ENCODE peak calls at places on chromosomes 3 and 15, in eight cellular contexts. H is transverse colon, V is A549, Z is cardiac muscle cell, D is astrocyte, L is left ventricle myocardium inferior, F is upper lobe of left lung, Y is heart left ventricle. N is an unnamed sample. For H3K4me1, the result is how much of the 10 kb centered on the place peaks cover.

GRCh38 chr15:66288796-66289195 is 4.6 kb upstream of the DIS3L start:
- DNase-seq in D (no peak), Y (no peak), L (no peak), V (no peak), Z (no peak), F (no peak), H (no peak), N (no peak)

GRCh38 chr15:81939604-81940440 is 106.0 kb downstream of the MEX3B start:
- DNase-seq in D (peak), Z (peak), Y (no peak), V (peak), L (no peak), F (no peak), H (no peak), N (peak)

GRCh38 chr3:109375975-109376374 is 38.6 kb upstream of the DPPA4 start:
- DNase-seq in L (no peak), F (no peak), V (no peak), D (no peak), H (no peak), Z (no peak), Y (no peak), N (no peak)

GRCh38 chr15:48121849-48122248 is 1.1 kb downstream of the SLC24A5 start:
- DNase-seq in H (no peak), Y (no peak), Z (no peak), F (no peak), L (no peak), V (no peak), D (no peak), N (no peak)

GRCh38 chr3:159634414-159634813 is 354.2 kb upstream of the IL12A start:
- DNase-seq in Z (no peak), H (no peak), F (no peak), L (no peak), Y (no peak), D (peak), V (peak), N (no peak)

GRCh38 chr3:41286305-41286704 is 87.0 kb downstream of the CTNNB1 start:
- DNase-seq in Z (no peak), Y (no peak), F (no peak), V (no peak), H (no peak), L (no peak), D (no peak), N (no peak)

GRCh38 chr3:84074767-84075166 is 884.0 kb upstream of the CADM2 start:
- DNase-seq in F (no peak), L (no peak), D (peak), H (no peak), Z (no peak), Y (no peak), V (no peak), N (no peak)

GRCh38 chr3:159762238-159762637 is 226.4 kb upstream of the IL12A start:
- DNase-seq in H (no peak), Y (no peak), L (no peak), F (no peak), V (peak), Z (no peak), D (peak), N (no peak)

GRCh38 chr3:98778852-98779379 is 15.8 kb downstream of the ST3GAL6 start:
- DNase-seq in L (no peak), D (peak), H (no peak), Y (no peak), Z (peak), F (no peak), V (no peak), N (no peak)

GRCh38 chr15:92663250-92663951 is 7.8 kb upstream of the FAM174B start:
- DNase-seq in F (no peak), H (no peak), V (no peak), L (no peak), Y (no peak), Z (no peak), D (no peak), N (peak)

GRCh38 chr3:184240384-184241140 is 8.2 kb downstream of the ALG3 start:
- DNase-seq in L (no peak), H (no peak), D (no peak), Z (peak), V (no peak), Y (no peak), F (no peak), N (peak)

GRCh38 chr3:134608023-134608758 is 42.6 kb downstream of the KY start:
- DNase-seq in Z (no peak), F (no peak), Y (no peak), L (no peak), D (no peak), H (no peak), V (no peak), N (no peak)

GRCh38 chr3:56801151-56801596 is 575 bp downstream of the ARHGEF3 start:
- DNase-seq in Z (no peak), Y (no peak), F (peak), L (no peak), H (no peak), D (no peak), V (no peak), N (peak)

GRCh38 chr3:13483988-13484695 is 4.0 kb downstream of the HDAC11 start:
- DNase-seq in Y (peak), L (peak), H (peak), Z (no peak), V (no peak), F (no peak), D (no peak), N (peak)

GRCh38 chr3:146817705-146818104 is 212.6 kb upstream of the PLSCR5 start:
- DNase-seq in Y (no peak), F (no peak), V (peak), Z (peak), D (peak), L (no peak), H (no peak), N (no peak)

GRCh38 chr15:36363335-36363734 is 216.1 kb upstream of the CDIN1 start:
- DNase-seq in L (no peak), F (no peak), V (peak), H (no peak), D (peak), Y (no peak), Z (peak), N (no peak)

DNA sequence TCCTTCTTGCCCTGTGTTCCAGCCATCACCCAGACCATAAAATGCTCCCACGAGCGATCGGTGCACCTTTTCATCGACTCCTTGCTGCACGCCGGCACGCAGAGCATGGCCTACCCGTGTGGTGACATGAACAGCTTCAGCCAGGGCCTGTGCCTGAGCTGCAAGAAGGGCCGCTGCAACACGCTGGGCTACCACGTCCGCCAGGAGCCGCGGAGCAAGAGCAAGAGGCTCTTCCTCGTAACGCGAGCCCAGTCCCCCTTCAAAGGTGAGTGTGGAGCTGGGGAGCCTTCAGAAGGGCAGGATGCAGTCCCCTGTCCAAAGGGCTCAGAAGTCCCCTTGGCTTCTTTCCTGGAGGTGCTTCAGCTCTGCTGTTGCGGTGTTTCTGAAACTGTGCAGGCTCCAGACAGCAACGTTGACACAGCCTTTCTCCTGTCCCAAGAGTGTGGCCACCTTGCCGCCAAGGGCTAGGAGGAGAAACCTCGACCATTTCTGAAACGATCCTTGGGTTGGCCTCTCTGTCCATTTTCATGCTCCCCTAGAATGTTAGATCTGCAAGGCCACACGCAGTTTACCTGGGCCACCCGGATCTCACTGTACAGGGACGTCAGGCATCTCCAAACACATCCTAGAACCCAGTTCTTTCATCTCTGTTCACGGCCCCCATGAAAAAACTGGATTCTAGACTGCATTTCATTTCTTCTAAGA is 116.7 kb downstream of the LIPC start:
- DNase-seq in Y (no peak), L (no peak), F (no peak), Z (no peak), V (no peak), D (no peak), H (no peak), N (peak)
- H3K4me1 ChIP-seq in Y (under half), L (half or more), F (under half), Z (under half), V (half or more), D (half or more), H (under half), N (under half)

GRCh38 chr15:89496155-89497098 is at the start of gene RHCG:
- DNase-seq in D (peak), L (no peak), Y (no peak), V (peak), F (no peak), Z (peak), H (peak), N (peak)
- TF ChIP-seq CTCF in D (no peak), L (peak), Y (peak), V (peak), F (no peak), Z (peak), H (no peak), N (peak)

DNA sequence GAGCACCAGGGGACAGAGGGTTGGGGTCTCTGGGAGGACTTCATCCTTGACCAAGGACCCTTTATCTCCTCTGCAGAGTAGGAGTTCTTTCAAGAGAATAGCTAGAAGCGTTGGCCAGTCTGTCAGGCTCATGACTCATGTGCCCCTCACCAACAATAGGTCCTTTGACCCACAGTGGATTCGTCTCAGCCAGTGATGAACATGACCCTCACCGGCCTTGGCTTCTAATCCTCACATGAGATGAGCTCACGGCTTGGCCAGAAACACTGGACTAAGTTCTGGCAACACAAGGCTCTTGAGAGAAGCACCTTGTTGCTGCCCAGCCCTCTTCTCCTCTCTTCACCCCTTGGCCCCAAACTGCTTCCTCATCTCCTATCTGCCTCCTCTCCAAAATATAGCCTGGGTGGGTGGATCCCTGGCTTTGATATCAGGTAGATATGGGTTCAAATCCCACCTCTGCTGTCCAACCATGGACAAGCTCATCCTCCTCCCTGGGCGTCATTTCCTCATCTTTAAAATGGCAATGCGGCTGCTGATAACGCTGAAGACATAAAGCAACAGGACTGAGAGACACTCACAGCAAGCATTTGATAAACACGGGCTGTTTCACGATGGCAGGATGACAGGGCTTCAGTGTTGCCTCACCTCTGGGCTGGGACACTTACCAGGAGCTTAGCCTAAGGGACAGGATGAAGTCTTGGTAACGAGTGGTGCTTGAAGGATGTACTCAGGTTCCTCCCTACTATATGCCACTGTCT is 446.7 kb upstream of the PROK2 start:
- DNase-seq in Z (no peak), L (no peak), V (no peak), H (no peak), Y (no peak), F (no peak), D (no peak), N (no peak)
- H3K4me1 ChIP-seq in Z (under half), L (under half), V (under half), H (under half), Y (under half), F (under half), D (under half), N (under half)

GRCh38 chr3:192928720-192929119 is 11.1 kb upstream of the MB21D2 start:
- DNase-seq in V (peak), L (no peak), H (no peak), Z (no peak), F (no peak), Y (no peak), D (no peak), N (no peak)
- TF ChIP-seq CTCF in V (peak), L (no peak), H (no peak), Z (no peak), F (no peak), Y (no peak), D (no peak), N (no peak)

DNA sequence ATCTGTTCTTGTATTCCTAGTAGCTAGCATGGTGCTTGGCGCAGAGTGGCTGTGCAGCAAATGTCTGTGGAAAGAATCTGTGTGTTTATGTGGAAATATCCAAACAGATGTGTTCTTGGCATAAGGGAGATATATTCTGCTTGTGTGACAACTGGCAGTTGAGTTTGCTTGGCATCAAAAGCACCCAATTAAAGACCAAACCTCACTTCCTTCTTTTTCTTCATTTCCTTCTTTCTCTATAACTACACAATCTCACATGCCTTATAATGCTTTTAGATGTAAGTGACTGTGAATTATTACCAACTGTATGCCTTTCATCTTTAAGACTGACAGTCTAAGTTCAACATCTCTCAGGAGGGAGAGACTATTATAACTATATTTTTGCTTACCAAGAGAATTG is 296.5 kb downstream of the SLC9A9 start:
- DNase-seq in V (no peak), D (no peak), Z (no peak), F (no peak), H (no peak), L (no peak), Y (no peak), N (no peak)
- H3K4me1 ChIP-seq in V (under half), D (under half), Z (under half), F (under half), H (under half), L (under half), Y (under half), N (under half)

DNA sequence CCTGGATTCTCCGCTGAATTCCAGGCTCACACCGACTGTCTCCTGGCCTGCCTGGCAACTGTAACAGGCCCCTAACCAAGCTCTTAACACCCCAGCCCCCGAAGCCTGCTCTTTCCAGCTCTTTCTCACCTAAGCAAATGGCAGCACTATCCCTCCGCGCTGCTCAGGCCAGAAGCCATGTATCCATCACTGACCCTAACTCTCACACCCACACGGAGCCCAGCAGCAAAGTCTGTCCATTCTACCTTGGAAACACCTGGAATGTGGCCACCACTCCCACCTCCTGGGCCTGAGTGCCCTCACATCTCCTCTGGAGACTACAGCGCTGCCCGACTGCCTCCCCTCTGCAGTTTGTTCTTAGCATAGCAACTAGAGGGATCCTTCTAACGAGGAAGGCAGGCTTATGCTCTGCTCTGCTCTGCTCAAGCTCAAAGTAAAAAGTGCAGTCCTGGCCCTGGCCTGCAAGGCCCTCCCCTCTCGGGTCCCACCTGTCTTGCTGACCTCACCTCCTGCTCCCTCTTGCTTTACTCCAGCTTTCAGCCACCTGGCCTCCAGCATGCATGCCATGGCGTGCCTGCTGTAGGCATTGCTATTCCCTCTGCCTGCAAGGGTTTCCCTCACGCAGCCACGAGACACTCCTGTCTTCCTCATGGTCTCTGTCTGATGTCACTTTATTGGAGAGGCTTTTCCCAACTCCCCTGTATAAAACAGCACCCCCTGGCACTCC is 27.2 kb downstream of the FEM1B start:
- DNase-seq in Y (no peak), L (no peak), F (no peak), H (no peak), V (no peak), Z (no peak), D (no peak), N (peak)
- TF ChIP-seq CTCF in Y (no peak), L (no peak), F (no peak), H (no peak), V (no peak), Z (no peak), D (no peak), N (peak)

N was measured in endodermal cell.